ENCODE peak calls at places on chromosomes 11 and 22, in ten cellular contexts. S is brain microvascular endothelial cell; Y is amniotic stem cell; F is central memory CD4-positive, alpha-beta T cell; I is stimulated activated CD8-positive, alpha-beta memory T cell treated with anti-CD3 and anti-CD28 coated beads, Interleukin-4, amount 100 ng/mL, for 4 hours; Q is A549; P is right atrium auricular region; M is stimulated activated CD4-positive, alpha-beta T cell treated with anti-CD3 and anti-CD28 coated beads, Interleukin-12 subunit alpha, Interleukin-12 subunit beta, amount 100 ng/mL, for 24 hours; J is iris pigment epithelial cell; H is CD8-positive, alpha-beta memory T cell. C is an unnamed sample.

GRCh38 chr11:34654491-34655334 is 33.8 kb downstream of the EHF start:
- DNase-seq in Y (no peak), H (no peak), I (no peak), P (peak), Q (peak), S (peak), F (no peak), M (no peak), J (peak), C (no peak)

GRCh38 chr11:45560935-45561330 is 104.5 kb downstream of the CHST1 start:
- DNase-seq in M (no peak), P (no peak), J (no peak), Y (no peak), S (no peak), H (no peak), F (no peak), Q (no peak), I (no peak), C (no peak)

GRCh38 chr22:20624161-20624616 is 116.8 kb downstream of the MED15 start:
- DNase-seq in J (peak), I (no peak), Q (no peak), H (no peak), P (no peak), F (no peak), S (peak), Y (no peak), M (peak), C (no peak)

GRCh38 chr11:101974255-101974654 is 57.9 kb upstream of the ANGPTL5 start:
- DNase-seq in M (no peak), Q (peak), P (no peak), H (no peak), Y (peak), F (no peak), S (no peak), I (no peak), J (peak), C (no peak)

GRCh38 chr11:20601221-20601914 is 2.0 kb downstream of the SLC6A5 start:
- DNase-seq in I (no peak), F (no peak), H (no peak), P (no peak), Q (no peak), S (no peak), M (no peak), J (no peak), Y (no peak), C (no peak)

GRCh38 chr11:57778318-57779037 is 16.9 kb downstream of the CTNND1 start:
- DNase-seq in F (no peak), I (no peak), S (peak), H (no peak), Q (peak), M (no peak), Y (peak), P (peak), J (peak), C (no peak)

GRCh38 chr11:100716848-100717247 is 29.8 kb downstream of the ARHGAP42 start:
- DNase-seq in J (no peak), F (no peak), I (no peak), Q (no peak), M (no peak), S (no peak), P (no peak), H (no peak), Y (no peak), C (no peak)

GRCh38 chr22:31750365-31751284 is 693 bp upstream of the PRR14L start:
- DNase-seq in Y (no peak), I (no peak), Q (no peak), S (no peak), F (no peak), H (no peak), M (no peak), P (no peak), J (no peak), C (no peak)

GRCh38 chr11:8593935-8594909 is at the start of gene STK33:
- DNase-seq in J (peak), F (no peak), H (no peak), S (no peak), Y (no peak), P (no peak), Q (peak), I (no peak), M (peak), C (no peak)

GRCh38 chr11:48103621-48104561 is 112.7 kb upstream of the OR4B1 start:
- DNase-seq in Q (peak), H (no peak), Y (no peak), P (peak), F (no peak), J (no peak), I (no peak), S (no peak), M (no peak), C (no peak)

GRCh38 chr22:39246690-39247332 is 2.0 kb upstream of the PDGFB start:
- DNase-seq in M (no peak), I (no peak), F (no peak), Q (no peak), S (no peak), Y (no peak), P (no peak), H (no peak), J (no peak), C (no peak)

GRCh38 chr11:84800755-84801346 is 826.3 kb downstream of the DLG2 start:
- DNase-seq in S (peak), H (no peak), J (peak), Q (peak), M (no peak), F (no peak), Y (peak), P (no peak), I (no peak), C (no peak)

GRCh38 chr11:4085575-4085974 is 9.0 kb upstream of the RRM1 start:
- DNase-seq in P (no peak), H (no peak), Y (no peak), M (no peak), S (no peak), F (no peak), Q (no peak), J (no peak), I (no peak), C (no peak)

GRCh38 chr11:86513746-86514373 is 139.2 kb downstream of the CCDC81 start:
- DNase-seq in Q (no peak), F (no peak), I (no peak), P (no peak), J (no peak), Y (no peak), M (no peak), H (no peak), S (no peak), C (no peak)

GRCh38 chr11:46112961-46113617 is 8.2 kb downstream of the PHF21A start:
- DNase-seq in J (peak), I (no peak), F (peak), Q (peak), P (no peak), S (peak), Y (no peak), H (peak), M (no peak), C (no peak)

GRCh38 chr11:93936416-93936815 is 84.7 kb upstream of the HEPHL1 start:
- DNase-seq in Q (no peak), Y (no peak), F (no peak), H (no peak), J (no peak), P (no peak), S (no peak), M (no peak), I (no peak), C (no peak)

GRCh38 chr11:102669664-102670063 is 35.9 kb downstream of the MMP27 start:
- DNase-seq in J (no peak), S (no peak), Q (no peak), F (no peak), H (no peak), Y (no peak), I (no peak), M (no peak), P (no peak), C (no peak)

GRCh38 chr11:47412152-47412746 is 3.9 kb downstream of the SLC39A13 start:
- DNase-seq in J (no peak), P (no peak), M (peak), I (no peak), F (peak), Y (no peak), H (peak), S (no peak), Q (peak), C (no peak)

GRCh38 chr11:47716692-47717091 is 1.5 kb upstream of the AGBL2 start:
- DNase-seq in Y (no peak), I (no peak), P (no peak), F (no peak), J (no peak), Q (peak), H (no peak), M (no peak), S (no peak), C (no peak)

GRCh38 chr11:124756753-124757227 is 4.7 kb upstream of the VSIG2 start:
- DNase-seq in P (no peak), J (no peak), Q (no peak), M (no peak), S (no peak), H (no peak), Y (no peak), F (no peak), I (no peak), C (no peak)

GRCh38 chr11:66856496-66857233 is at the start of gene LRFN4:
- DNase-seq in Q (peak), P (no peak), F (peak), I (peak), S (no peak), H (no peak), J (no peak), M (peak), Y (no peak), C (peak)

GRCh38 chr11:47714554-47715081 is 551 bp downstream of the AGBL2 start:
- DNase-seq in P (no peak), I (no peak), F (no peak), Y (peak), H (no peak), M (no peak), Q (peak), S (no peak), J (peak), C (no peak)

GRCh38 chr11:112229746-112230433 is 3.7 kb downstream of the PTS start:
- DNase-seq in I (no peak), P (no peak), Y (no peak), J (peak), S (peak), F (no peak), H (no peak), Q (no peak), M (no peak), C (no peak)

GRCh38 chr22:25749420-25750169 is 7.6 kb downstream of the MYO18B start:
- DNase-seq in I (no peak), S (no peak), F (no peak), J (no peak), Q (no peak), M (peak), H (no peak), P (no peak), Y (no peak), C (peak)

GRCh38 chr11:111360150-111361043 is 18.7 kb downstream of the POU2AF1 start:
- DNase-seq in M (no peak), Y (no peak), S (no peak), J (no peak), H (no peak), F (no peak), Q (no peak), P (no peak), I (no peak), C (no peak)